ENCODE peak calls at places on chromosome 5, in eight cellular contexts. One of them, this sample, is unnamed. For H3K4me1, the result is how much of the 10 kb centered on the place peaks cover.

GRCh38 chr5:83035373-83036170 is 41.6 kb downstream of the TMEM167A start:
- DNase-seq in breast epithelium: no peak
- DNase-seq in heart right ventricle: peak
- DNase-seq in MM.1S: no peak
- DNase-seq in tibial artery: no peak
- DNase-seq in colonic mucosa: no peak
- DNase-seq in fibroblast of lung: peak
- DNase-seq in neural progenitor cell: no peak
- DNase-seq in this sample: no peak

GRCh38 chr5:146751781-146752401 is 126.7 kb downstream of the PPP2R2B start:
- DNase-seq in breast epithelium: no peak
- DNase-seq in neural progenitor cell: no peak
- DNase-seq in fibroblast of lung: no peak
- DNase-seq in tibial artery: no peak
- DNase-seq in MM.1S: peak
- DNase-seq in colonic mucosa: no peak
- DNase-seq in heart right ventricle: no peak
- DNase-seq in this sample: no peak

GRCh38 chr5:20678814-20679298 is 690.9 kb upstream of the CDH18 start:
- DNase-seq in fibroblast of lung: peak
- DNase-seq in breast epithelium: no peak
- DNase-seq in colonic mucosa: no peak
- DNase-seq in tibial artery: no peak
- DNase-seq in neural progenitor cell: no peak
- DNase-seq in heart right ventricle: no peak
- DNase-seq in MM.1S: no peak
- DNase-seq in this sample: no peak

GRCh38 chr5:139335811-139336210 is 5.8 kb upstream of the PAIP2 start:
- DNase-seq in breast epithelium: no peak
- DNase-seq in colonic mucosa: no peak
- DNase-seq in fibroblast of lung: no peak
- DNase-seq in neural progenitor cell: no peak
- DNase-seq in MM.1S: no peak
- DNase-seq in tibial artery: no peak
- DNase-seq in heart right ventricle: no peak
- DNase-seq in this sample: no peak

GRCh38 chr5:76615759-76616158 is 7.4 kb downstream of the F2RL2 start:
- DNase-seq in tibial artery: no peak
- DNase-seq in colonic mucosa: no peak
- DNase-seq in breast epithelium: no peak
- DNase-seq in neural progenitor cell: no peak
- DNase-seq in heart right ventricle: no peak
- DNase-seq in MM.1S: no peak
- DNase-seq in fibroblast of lung: no peak
- DNase-seq in this sample: no peak

GRCh38 chr5:107869459-107870115 is 198.8 kb upstream of the EFNA5 start:
- DNase-seq in heart right ventricle: no peak
- DNase-seq in breast epithelium: no peak
- DNase-seq in tibial artery: no peak
- DNase-seq in neural progenitor cell: no peak
- DNase-seq in fibroblast of lung: peak
- DNase-seq in MM.1S: no peak
- DNase-seq in colonic mucosa: no peak
- DNase-seq in this sample: no peak

GRCh38 chr5:130550553-130550940 is 614.5 kb downstream of the HINT1 start:
- DNase-seq in neural progenitor cell: no peak
- DNase-seq in colonic mucosa: no peak
- DNase-seq in heart right ventricle: no peak
- DNase-seq in tibial artery: no peak
- DNase-seq in breast epithelium: no peak
- DNase-seq in MM.1S: no peak
- DNase-seq in fibroblast of lung: no peak
- DNase-seq in this sample: no peak

GRCh38 chr5:45437746-45438145 is 258.4 kb downstream of the HCN1 start:
- DNase-seq in colonic mucosa: no peak
- DNase-seq in neural progenitor cell: no peak
- DNase-seq in breast epithelium: no peak
- DNase-seq in fibroblast of lung: no peak
- DNase-seq in MM.1S: no peak
- DNase-seq in heart right ventricle: no peak
- DNase-seq in tibial artery: no peak
- DNase-seq in this sample: no peak

GRCh38 chr5:158754018-158754514 is 345.6 kb downstream of the EBF1 start:
- DNase-seq in MM.1S: no peak
- DNase-seq in breast epithelium: no peak
- DNase-seq in neural progenitor cell: no peak
- DNase-seq in colonic mucosa: no peak
- DNase-seq in tibial artery: no peak
- DNase-seq in fibroblast of lung: peak
- DNase-seq in heart right ventricle: no peak
- DNase-seq in this sample: no peak

GRCh38 chr5:90355635-90356034 is 53.9 kb downstream of the CETN3 start:
- DNase-seq in fibroblast of lung: no peak
- DNase-seq in breast epithelium: no peak
- DNase-seq in colonic mucosa: no peak
- DNase-seq in MM.1S: no peak
- DNase-seq in heart right ventricle: no peak
- DNase-seq in tibial artery: no peak
- DNase-seq in neural progenitor cell: no peak
- DNase-seq in this sample: no peak

GRCh38 chr5:161421067-161421466 is 125.5 kb downstream of the GABRB2 start:
- DNase-seq in tibial artery: no peak
- DNase-seq in fibroblast of lung: no peak
- DNase-seq in breast epithelium: no peak
- DNase-seq in colonic mucosa: no peak
- DNase-seq in MM.1S: no peak
- DNase-seq in heart right ventricle: no peak
- DNase-seq in neural progenitor cell: peak
- DNase-seq in this sample: no peak

GRCh38 chr5:97657239-97657638 is 474.2 kb upstream of the RIOK2 start:
- DNase-seq in MM.1S: no peak
- DNase-seq in heart right ventricle: no peak
- DNase-seq in neural progenitor cell: no peak
- DNase-seq in tibial artery: no peak
- DNase-seq in colonic mucosa: no peak
- DNase-seq in breast epithelium: no peak
- DNase-seq in fibroblast of lung: no peak
- DNase-seq in this sample: no peak

GRCh38 chr5:160274483-160274931 is 37.9 kb downstream of the CCNJL start:
- DNase-seq in heart right ventricle: no peak
- DNase-seq in colonic mucosa: no peak
- DNase-seq in neural progenitor cell: no peak
- DNase-seq in fibroblast of lung: no peak
- DNase-seq in breast epithelium: no peak
- DNase-seq in tibial artery: no peak
- DNase-seq in MM.1S: no peak
- DNase-seq in this sample: no peak

GRCh38 chr5:61431923-61432620 is 100.0 kb downstream of the ZSWIM6 start:
- DNase-seq in neural progenitor cell: no peak
- DNase-seq in MM.1S: no peak
- DNase-seq in fibroblast of lung: peak
- DNase-seq in tibial artery: no peak
- DNase-seq in breast epithelium: no peak
- DNase-seq in heart right ventricle: no peak
- DNase-seq in colonic mucosa: no peak
- DNase-seq in this sample: no peak

GRCh38 chr5:61440086-61440485 is 108.0 kb downstream of the ZSWIM6 start:
- DNase-seq in breast epithelium: no peak
- DNase-seq in colonic mucosa: no peak
- DNase-seq in tibial artery: no peak
- DNase-seq in MM.1S: no peak
- DNase-seq in neural progenitor cell: no peak
- DNase-seq in fibroblast of lung: no peak
- DNase-seq in heart right ventricle: no peak
- DNase-seq in this sample: no peak

GRCh38 chr5:61440596-61440995 is 108.5 kb downstream of the ZSWIM6 start:
- DNase-seq in breast epithelium: peak
- DNase-seq in fibroblast of lung: no peak
- DNase-seq in tibial artery: no peak
- DNase-seq in MM.1S: no peak
- DNase-seq in colonic mucosa: no peak
- DNase-seq in heart right ventricle: no peak
- DNase-seq in neural progenitor cell: no peak
- DNase-seq in this sample: no peak

GRCh38 chr5:61429906-61430305 is 97.8 kb downstream of the ZSWIM6 start:
- DNase-seq in fibroblast of lung: no peak
- DNase-seq in breast epithelium: no peak
- DNase-seq in MM.1S: no peak
- DNase-seq in colonic mucosa: no peak
- DNase-seq in neural progenitor cell: no peak
- DNase-seq in heart right ventricle: no peak
- DNase-seq in tibial artery: no peak
- DNase-seq in this sample: no peak

GRCh38 chr5:61435368-61435767 is 103.3 kb downstream of the ZSWIM6 start:
- DNase-seq in MM.1S: no peak
- DNase-seq in breast epithelium: no peak
- DNase-seq in fibroblast of lung: no peak
- DNase-seq in neural progenitor cell: no peak
- DNase-seq in colonic mucosa: no peak
- DNase-seq in heart right ventricle: no peak
- DNase-seq in tibial artery: no peak
- DNase-seq in this sample: no peak
- TF ChIP-seq CTCF in MM.1S: no peak
- TF ChIP-seq CTCF in breast epithelium: no peak
- TF ChIP-seq CTCF in fibroblast of lung: no peak
- TF ChIP-seq CTCF in neural progenitor cell: no peak
- TF ChIP-seq CTCF in colonic mucosa: no peak
- TF ChIP-seq CTCF in heart right ventricle: no peak
- TF ChIP-seq CTCF in tibial artery: no peak
- TF ChIP-seq CTCF in this sample: no peak

DNA sequence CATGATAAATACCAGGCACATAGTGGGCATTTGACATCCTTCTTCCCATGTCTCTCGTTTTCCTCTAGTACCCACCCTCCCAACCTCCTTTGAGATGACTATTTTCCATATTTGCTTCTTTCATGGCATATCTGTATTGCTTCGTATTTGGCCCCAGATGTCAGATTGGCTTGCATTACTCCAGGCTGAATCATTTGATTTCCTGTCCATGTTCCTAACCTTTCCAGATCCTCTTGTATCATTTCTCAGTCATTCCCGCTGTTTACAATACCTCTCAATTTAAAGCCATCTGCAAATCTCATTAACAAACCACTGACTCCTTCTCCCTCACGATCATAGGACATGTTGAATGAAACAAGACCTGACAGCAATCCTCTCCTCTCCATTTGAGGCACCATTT is 19.9 kb downstream of the MTX3 start:
- DNase-seq in heart right ventricle: no peak
- DNase-seq in tibial artery: no peak
- DNase-seq in breast epithelium: no peak
- DNase-seq in neural progenitor cell: no peak
- DNase-seq in colonic mucosa: no peak
- DNase-seq in MM.1S: no peak
- DNase-seq in fibroblast of lung: peak
- DNase-seq in this sample: no peak
- H3K4me1 ChIP-seq in heart right ventricle: under half
- H3K4me1 ChIP-seq in tibial artery: under half
- H3K4me1 ChIP-seq in breast epithelium: under half
- H3K4me1 ChIP-seq in neural progenitor cell: half or more
- H3K4me1 ChIP-seq in colonic mucosa: under half
- H3K4me1 ChIP-seq in MM.1S: under half
- H3K4me1 ChIP-seq in fibroblast of lung: under half
- H3K4me1 ChIP-seq in this sample: under half

GRCh38 chr5:167217097-167217743 is 1074.2 kb upstream of the WWC1 start:
- DNase-seq in MM.1S: no peak
- DNase-seq in fibroblast of lung: peak
- DNase-seq in breast epithelium: no peak
- DNase-seq in tibial artery: no peak
- DNase-seq in neural progenitor cell: no peak
- DNase-seq in heart right ventricle: no peak
- DNase-seq in colonic mucosa: no peak
- DNase-seq in this sample: no peak
- TF ChIP-seq CTCF in MM.1S: no peak
- TF ChIP-seq CTCF in fibroblast of lung: peak
- TF ChIP-seq CTCF in breast epithelium: no peak
- TF ChIP-seq CTCF in tibial artery: no peak
- TF ChIP-seq CTCF in neural progenitor cell: peak
- TF ChIP-seq CTCF in heart right ventricle: peak
- TF ChIP-seq CTCF in colonic mucosa: no peak
- TF ChIP-seq CTCF in this sample: no peak

DNA sequence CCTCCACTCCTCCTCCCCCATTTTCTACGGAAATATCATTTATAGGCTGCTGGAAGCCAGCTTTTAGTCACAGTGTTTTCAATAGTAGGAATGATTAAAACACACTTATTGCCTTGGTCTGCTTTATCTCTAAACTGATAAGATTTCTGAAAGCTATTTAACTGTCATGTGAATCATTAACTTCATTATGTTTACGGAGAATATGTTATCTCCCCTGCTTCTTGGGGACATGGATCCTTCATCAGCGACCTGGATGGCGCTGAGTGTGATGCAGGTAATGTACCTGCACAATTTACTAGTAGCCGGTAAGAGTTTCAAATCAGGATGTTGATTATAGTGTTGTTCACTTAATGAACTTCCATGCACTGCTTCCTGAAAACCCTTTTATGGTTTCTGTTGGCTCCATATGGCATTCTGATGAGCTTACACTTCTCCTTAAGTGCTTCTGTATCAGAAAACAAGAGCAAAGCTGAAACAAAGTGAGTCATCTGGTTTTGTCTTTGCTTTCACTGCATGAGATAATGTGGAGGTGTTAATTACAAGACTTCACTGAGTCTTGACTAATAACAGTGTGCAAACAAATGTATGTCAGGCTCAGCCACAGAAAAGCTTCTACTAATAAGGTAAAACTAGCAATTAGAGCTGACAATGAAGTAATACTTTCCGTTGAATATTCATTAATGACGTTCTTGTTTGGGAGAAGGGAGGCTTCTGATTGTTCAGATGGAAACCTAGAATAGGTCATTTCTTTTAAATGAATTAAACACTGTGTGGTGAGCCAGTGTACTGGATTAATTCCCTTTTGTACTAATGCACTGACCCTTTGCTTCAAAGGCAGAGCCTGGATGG is 162.4 kb upstream of the ZNF608 start:
- DNase-seq in tibial artery: no peak
- DNase-seq in heart right ventricle: no peak
- DNase-seq in neural progenitor cell: peak
- DNase-seq in breast epithelium: no peak
- DNase-seq in MM.1S: no peak
- DNase-seq in fibroblast of lung: no peak
- DNase-seq in colonic mucosa: no peak
- DNase-seq in this sample: no peak
- H3K4me1 ChIP-seq in tibial artery: under half
- H3K4me1 ChIP-seq in heart right ventricle: under half
- H3K4me1 ChIP-seq in neural progenitor cell: half or more
- H3K4me1 ChIP-seq in breast epithelium: under half
- H3K4me1 ChIP-seq in MM.1S: under half
- H3K4me1 ChIP-seq in fibroblast of lung: under half
- H3K4me1 ChIP-seq in colonic mucosa: under half
- H3K4me1 ChIP-seq in this sample: under half

DNA sequence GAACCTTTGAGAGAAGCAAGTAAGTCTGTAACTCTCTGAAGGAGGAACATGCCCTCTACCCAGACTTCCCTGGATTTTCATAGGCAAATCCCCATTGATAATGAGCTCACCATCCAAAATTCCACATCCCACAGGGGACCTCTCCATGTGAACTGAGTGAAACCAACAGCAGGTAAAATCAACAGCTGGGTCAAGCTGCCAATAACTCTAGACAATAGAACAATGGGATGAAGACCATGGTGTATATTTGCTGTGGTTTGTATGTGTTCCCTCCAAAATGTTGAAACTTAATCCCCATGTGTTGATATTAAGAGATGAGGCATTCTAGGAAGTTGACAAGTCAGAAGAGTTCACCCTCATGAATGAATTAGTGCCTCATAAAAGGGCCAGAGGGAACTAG is 110.2 kb upstream of the MYO10 start:
- DNase-seq in breast epithelium: no peak
- DNase-seq in colonic mucosa: no peak
- DNase-seq in fibroblast of lung: no peak
- DNase-seq in MM.1S: no peak
- DNase-seq in tibial artery: no peak
- DNase-seq in neural progenitor cell: no peak
- DNase-seq in heart right ventricle: no peak
- DNase-seq in this sample: no peak
- TF ChIP-seq CTCF in breast epithelium: no peak
- TF ChIP-seq CTCF in colonic mucosa: no peak
- TF ChIP-seq CTCF in fibroblast of lung: no peak
- TF ChIP-seq CTCF in MM.1S: no peak
- TF ChIP-seq CTCF in tibial artery: no peak
- TF ChIP-seq CTCF in neural progenitor cell: no peak
- TF ChIP-seq CTCF in heart right ventricle: no peak
- TF ChIP-seq CTCF in this sample: no peak

This sample was measured in OCI-LY7.